ENCODE peak calls at places on chromosomes 16 and 17, in four cellular contexts. V, K, J and C are unnamed samples. For H3K36me3, the result is how much of the 10 kb centered on the place peaks cover.

GRCh38 chr17:9924735-9925191 is 19.7 kb upstream of the RCVRN start:
- DNase-seq in V (peak), K (peak), J (no peak), C (no peak)

GRCh38 chr16:16005725-16006124 is 56.3 kb downstream of the ABCC1 start:
- DNase-seq in V (no peak), K (no peak), J (no peak), C (no peak)

GRCh38 chr17:60724647-60725046 is 47.0 kb downstream of the BCAS3 start:
- DNase-seq in V (no peak), K (no peak), J (no peak), C (no peak)

GRCh38 chr17:37708008-37708615 is 36.7 kb downstream of the HNF1B start:
- DNase-seq in V (peak), K (no peak), J (no peak), C (no peak)

GRCh38 chr16:84927621-84928591 is 83.4 kb downstream of the ZDHHC7 start:
- DNase-seq in V (no peak), K (no peak), J (no peak), C (no peak)

GRCh38 chr16:14341324-14342225 is 270.5 kb downstream of the MRTFB start:
- DNase-seq in V (no peak), K (no peak), J (no peak), C (no peak)

GRCh38 chr16:76226011-76226410 is 51.2 kb upstream of the CNTNAP4 start:
- DNase-seq in V (peak), K (no peak), J (no peak), C (no peak)

GRCh38 chr16:47278571-47278970 is 134.8 kb upstream of the NETO2 start:
- DNase-seq in V (no peak), K (no peak), J (no peak), C (no peak)

GRCh38 chr16:67656344-67657016 is 3.6 kb downstream of the ACD start:
- DNase-seq in V (no peak), K (no peak), J (no peak), C (no peak)

GRCh38 chr17:75753514-75754377 is 11.2 kb downstream of the GALK1 start:
- DNase-seq in V (peak), K (peak), J (peak), C (peak)
- H3K27ac ChIP-seq in V (peak), K (peak), J (no peak), C (no peak)

GRCh38 chr17:45104029-45104428 is 28.3 kb downstream of the PLCD3 start:
- DNase-seq in V (no peak), K (no peak), J (no peak), C (no peak)

GRCh38 chr17:45106101-45106500 is 26.2 kb downstream of the PLCD3 start:
- DNase-seq in V (no peak), K (no peak), J (no peak), C (no peak)

GRCh38 chr17:45106582-45106981 is 25.7 kb downstream of the PLCD3 start:
- DNase-seq in V (no peak), K (no peak), J (no peak), C (no peak)

GRCh38 chr17:45104497-45104896 is 27.8 kb downstream of the PLCD3 start:
- DNase-seq in V (no peak), K (no peak), J (no peak), C (no peak)

DNA sequence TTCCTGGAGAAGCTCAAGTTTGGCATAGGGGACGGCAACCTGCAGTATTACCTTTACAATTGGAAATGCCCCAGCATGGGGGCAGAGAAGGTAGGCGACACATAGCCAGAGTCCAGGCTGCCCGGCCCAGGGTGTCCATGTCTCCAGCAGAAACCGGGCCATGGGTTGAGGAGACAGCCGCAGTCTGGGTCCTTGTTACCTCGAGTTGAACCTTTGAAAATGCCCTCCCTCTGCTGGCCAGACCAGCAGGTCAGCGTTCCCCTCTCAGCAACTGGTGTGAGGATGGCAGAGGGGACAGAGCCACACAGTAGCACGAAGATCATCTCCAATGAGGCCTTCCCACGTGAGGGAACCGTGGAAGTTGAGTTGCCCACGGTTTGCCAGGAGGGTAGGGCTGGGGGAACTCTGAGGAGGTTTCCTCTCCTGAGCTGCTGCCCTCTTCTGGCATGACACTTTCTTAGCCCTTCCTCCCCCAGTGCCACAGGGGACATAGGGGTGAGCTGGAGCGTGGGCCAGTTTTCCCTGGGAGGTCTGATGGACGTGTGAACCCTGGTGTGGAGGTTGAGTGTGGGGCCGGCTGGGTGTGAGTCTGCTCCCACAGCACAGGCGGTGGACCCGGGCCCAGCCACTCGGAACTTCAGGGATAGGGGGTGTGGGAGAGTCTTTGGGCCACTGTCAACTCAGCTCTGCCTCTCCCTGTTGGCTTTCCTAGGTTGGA is 27.2 kb downstream of the PLCD3 start:
- DNase-seq in V (no peak), K (no peak), J (no peak), C (no peak)
- H3K36me3 ChIP-seq in V (under half), K (half or more), J (half or more), C (under half)

GRCh38 chr17:35135322-35135721 is 6.8 kb downstream of the NLE1 start:
- DNase-seq in V (no peak), K (no peak), J (no peak), C (no peak)
- H3K27ac ChIP-seq in V (no peak), K (no peak), J (no peak), C (no peak)

GRCh38 chr17:77209330-77209748 is 68.6 kb downstream of the SEC14L1 start:
- DNase-seq in V (no peak), K (no peak), J (no peak), C (no peak)

GRCh38 chr17:77208217-77208808 is 67.5 kb downstream of the SEC14L1 start:
- DNase-seq in V (peak), K (peak), J (no peak), C (no peak)

GRCh38 chr17:77210331-77210730 is 69.6 kb downstream of the SEC14L1 start:
- DNase-seq in V (no peak), K (no peak), J (no peak), C (no peak)

GRCh38 chr17:77207689-77208216 is 67.0 kb downstream of the SEC14L1 start:
- DNase-seq in V (no peak), K (no peak), J (no peak), C (no peak)

DNA sequence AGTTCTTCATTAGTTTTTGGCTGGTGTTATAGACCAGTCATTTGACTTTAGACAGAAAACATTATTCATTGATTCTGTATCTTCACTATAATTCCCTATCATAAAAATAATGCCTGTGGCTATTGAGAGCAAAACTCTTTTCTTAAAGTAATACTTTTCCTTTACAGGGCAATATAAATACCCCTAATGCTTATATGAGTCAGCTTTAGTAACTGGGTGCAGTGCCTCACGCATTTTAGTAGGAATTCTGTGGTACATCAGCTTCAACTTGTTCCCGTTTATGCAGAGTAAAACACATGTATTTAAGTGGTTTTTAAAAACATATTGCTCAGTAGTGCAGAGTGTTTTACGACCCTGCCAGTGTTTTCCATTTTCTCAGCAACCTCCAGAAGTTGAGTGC is 68.1 kb downstream of the SEC14L1 start:
- DNase-seq in V (no peak), K (peak), J (no peak), C (no peak)
- H3K36me3 ChIP-seq in V (under half), K (half or more), J (half or more), C (half or more)

DNA sequence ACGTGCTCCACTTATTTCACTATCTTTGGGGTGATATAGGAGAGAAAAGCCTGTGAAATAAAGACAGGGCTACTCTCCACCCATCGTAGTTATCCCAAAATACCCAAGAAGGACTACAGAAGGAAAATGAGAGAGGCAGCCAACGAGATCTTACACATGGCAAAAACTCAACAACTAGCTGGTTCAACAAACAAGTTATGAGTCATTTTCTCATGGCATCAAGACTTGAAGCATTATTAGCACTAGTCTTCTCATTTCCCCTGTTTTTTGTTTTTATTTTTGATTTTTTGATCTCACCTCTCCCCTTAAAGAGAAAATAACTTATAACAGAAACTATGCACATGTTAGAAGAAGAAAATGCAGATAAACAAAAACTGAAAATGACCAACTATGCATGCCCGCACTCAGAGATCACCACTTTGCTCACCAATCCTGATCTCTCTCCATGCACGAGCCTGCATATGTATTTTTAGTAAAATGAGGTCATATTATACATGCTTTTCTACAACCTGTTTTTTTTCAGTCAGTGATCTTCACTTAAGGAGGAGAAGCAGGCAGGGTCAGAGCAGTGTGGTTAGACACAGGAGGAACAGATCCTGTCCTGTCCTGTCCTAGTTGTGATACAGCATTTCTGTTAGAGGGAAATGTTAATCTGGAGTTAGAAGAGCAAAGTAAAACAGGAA is 22.8 kb downstream of the FAM117A start:
- DNase-seq in V (no peak), K (peak), J (no peak), C (no peak)
- H3K27ac ChIP-seq in V (peak), K (no peak), J (peak), C (peak)

GRCh38 chr16:4347010-4347409 is 4.1 kb downstream of the PAM16 start:
- DNase-seq in V (no peak), K (no peak), J (no peak), C (no peak)
- H3K36me3 ChIP-seq in V (under half), K (under half), J (under half), C (under half)

GRCh38 chr16:82628741-82629140 is 2.0 kb downstream of the CDH13 start:
- DNase-seq in V (no peak), K (no peak), J (no peak), C (no peak)
- H3K27ac ChIP-seq in V (no peak), K (no peak), J (no peak), C (no peak)

GRCh38 chr16:69131749-69132423 is 502 bp downstream of the CHTF8 start:
- DNase-seq in V (peak), K (peak), J (peak), C (no peak)
- H3K36me3 ChIP-seq in V (under half), K (under half), J (under half), C (under half)

GRCh38 chr17:4836221-4836620 is 3.1 kb downstream of the MINK1 start:
- DNase-seq in V (no peak), K (no peak), J (no peak), C (no peak)

GRCh38 chr17:4833178-4833940 is at the start of gene MINK1:
- DNase-seq in V (peak), K (peak), J (peak), C (peak)

GRCh38 chr17:4837471-4838305 is 4.5 kb downstream of the MINK1 start:
- DNase-seq in V (no peak), K (no peak), J (no peak), C (no peak)

GRCh38 chr17:4833941-4834501 is 881 bp downstream of the MINK1 start:
- DNase-seq in V (peak), K (peak), J (no peak), C (no peak)

DNA sequence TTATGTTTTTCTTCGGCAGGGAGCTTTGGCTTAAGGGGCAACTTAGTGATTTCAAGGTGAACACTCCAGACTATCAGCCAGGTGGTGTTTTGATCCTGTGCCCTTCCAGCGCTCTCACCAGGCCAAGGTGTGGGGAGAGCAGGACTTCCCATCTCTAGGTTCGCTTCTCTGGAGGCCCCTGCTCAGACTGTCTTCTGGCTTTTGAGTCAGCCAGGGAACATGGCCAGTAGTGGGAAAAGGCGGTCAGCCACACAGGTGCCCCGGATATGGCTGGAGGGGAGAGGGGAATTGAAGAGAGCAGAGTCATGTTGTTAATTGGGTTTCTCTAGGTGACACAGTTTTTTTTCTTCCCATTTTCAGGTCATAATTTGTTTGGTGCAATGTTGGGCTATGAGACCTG is 1.5 kb downstream of the MINK1 start:
- DNase-seq in V (no peak), K (no peak), J (no peak), C (no peak)
- H3K27ac ChIP-seq in V (peak), K (peak), J (peak), C (peak)

GRCh38 chr17:57433396-57433944 is 177.1 kb downstream of the MSI2 start:
- DNase-seq in V (no peak), K (no peak), J (no peak), C (no peak)
- H3K36me3 ChIP-seq in V (under half), K (under half), J (under half), C (under half)